ENCODE peak calls at places on chromosomes 2 and 18, in four cellular contexts. U is MM.1S, J is astrocyte, I is H9. B is an unnamed sample. For H4K20me1, the result is how much of the 10 kb centered on the place peaks cover.

GRCh38 chr2:240436626-240437180 is 1.2 kb downstream of the GPC1 start:
- DNase-seq in U (no peak), I (no peak), J (peak), B (peak)

GRCh38 chr2:188978291-188979081 is 4.3 kb downstream of the COL3A1 start:
- DNase-seq in U (peak), I (peak), J (peak), B (peak)

GRCh38 chr2:101119431-101119830 is 31.8 kb downstream of the TBC1D8 start:
- DNase-seq in U (no peak), I (no peak), J (no peak), B (peak)

GRCh38 chr18:7133181-7133580 is 15.6 kb upstream of the LAMA1 start:
- DNase-seq in U (no peak), J (peak), I (no peak), B (peak)

GRCh38 chr18:12029786-12030571 is 48.7 kb downstream of the IMPA2 start:
- DNase-seq in J (no peak), U (no peak), I (no peak), B (no peak)

GRCh38 chr2:198135481-198135934 is 331.1 kb downstream of the PLCL1 start:
- DNase-seq in J (no peak), U (no peak), I (no peak), B (peak)

GRCh38 chr2:16675781-16676180 is 10.1 kb upstream of the CYRIA start:
- DNase-seq in U (no peak), J (no peak), I (no peak), B (no peak)

GRCh38 chr2:134683561-134684112 is 35.2 kb downstream of the TMEM163 start:
- DNase-seq in U (no peak), J (peak), I (no peak), B (peak)

GRCh38 chr18:59861963-59862819 is 37.6 kb upstream of the PMAIP1 start:
- DNase-seq in U (no peak), I (no peak), J (no peak), B (no peak)

GRCh38 chr18:3051718-3052410 is 38.9 kb upstream of the LPIN2 start:
- DNase-seq in I (no peak), J (no peak), U (no peak), B (no peak)

GRCh38 chr2:95056461-95057459 is 31.3 kb downstream of the MAL start:
- DNase-seq in J (no peak), I (no peak), U (no peak), B (no peak)

GRCh38 chr2:15833731-15834130 is 106.6 kb upstream of the MYCN start:
- DNase-seq in I (no peak), J (no peak), U (no peak), B (no peak)

GRCh38 chr18:24227976-24228660 is 89.3 kb downstream of the CABYR start:
- DNase-seq in U (no peak), I (no peak), J (peak), B (peak)

GRCh38 chr2:218370410-218371063 is 11.5 kb upstream of the SLC11A1 start:
- DNase-seq in I (no peak), J (no peak), U (no peak), B (peak)

GRCh38 chr2:79982445-79982844 is 322.1 kb downstream of the LRRTM1 start:
- DNase-seq in I (peak), J (no peak), U (peak), B (no peak)

GRCh38 chr2:175854149-175854548 is 147.9 kb downstream of the LNPK start:
- DNase-seq in U (no peak), J (no peak), I (no peak), B (no peak)

GRCh38 chr2:26009567-26009963 is 24.3 kb upstream of the RAB10 start:
- DNase-seq in J (no peak), U (no peak), I (no peak), B (no peak)

GRCh38 chr18:189254-189653 is 30.9 kb downstream of the USP14 start:
- DNase-seq in J (no peak), U (no peak), I (no peak), B (no peak)

GRCh38 chr2:7154666-7155065 is 237.5 kb downstream of the RNF144A start:
- DNase-seq in U (no peak), J (no peak), I (no peak), B (no peak)

GRCh38 chr2:69572640-69573039 is 70.9 kb downstream of the AAK1 start:
- DNase-seq in J (no peak), I (no peak), U (no peak), B (peak)

GRCh38 chr18:39845673-39846072 is 2109.4 kb upstream of the PIK3C3 start:
- DNase-seq in U (no peak), I (no peak), J (no peak), B (peak)

GRCh38 chr2:108583903-108584520 is 49.7 kb downstream of the LIMS1 start:
- DNase-seq in U (peak), I (peak), J (peak), B (peak)

GRCh38 chr18:44922968-44923367 is 242.3 kb downstream of the SETBP1 start:
- DNase-seq in I (no peak), U (no peak), J (peak), B (peak)

GRCh38 chr2:69652206-69652605 is 8.7 kb upstream of the AAK1 start:
- DNase-seq in I (no peak), J (peak), U (no peak), B (peak)

GRCh38 chr2:1750935-1751767 is 6.8 kb upstream of the PXDN start:
- DNase-seq in U (peak), J (peak), I (peak), B (peak)

GRCh38 chr18:79845164-79845563 is 47.4 kb downstream of the KCNG2 start:
- DNase-seq in U (no peak), J (no peak), I (no peak), B (no peak)

GRCh38 chr2:112584891-112585250 is 462 bp downstream of the CHCHD5 start:
- DNase-seq in U (no peak), I (no peak), J (no peak), B (no peak)
- H4K20me1 ChIP-seq in U (under half), I (under half), J (under half), B (under half)

DNA sequence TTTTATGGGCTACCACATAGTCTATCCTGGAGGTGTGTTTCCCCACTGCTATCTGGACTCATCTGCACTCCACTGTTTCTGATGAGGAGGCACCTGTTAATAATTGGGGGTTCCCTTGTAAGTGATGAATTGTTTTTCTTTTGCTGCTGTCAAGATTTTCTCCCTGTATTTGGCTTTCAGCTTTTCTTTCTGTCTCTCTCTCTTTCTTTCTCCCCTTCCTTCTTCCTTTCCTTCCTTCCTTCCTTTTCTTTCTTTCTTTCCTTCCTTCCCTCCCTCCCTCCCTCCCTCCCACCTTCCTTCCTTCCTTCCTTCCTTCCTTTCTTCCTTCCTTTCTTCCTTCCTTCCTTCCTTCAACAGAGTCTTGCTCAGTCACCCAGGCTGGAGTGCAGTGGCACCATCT is 9.2 kb downstream of the GNLY start:
- DNase-seq in U (no peak), I (no peak), J (no peak), B (no peak)
- H3K9ac ChIP-seq in U (no peak), I (no peak), J (no peak), B (no peak)

GRCh38 chr2:71347517-71347916 is 15.9 kb downstream of the ZNF638 start:
- DNase-seq in U (peak), I (no peak), J (peak), B (peak)
- H4K20me1 ChIP-seq in U (under half), I (under half), J (half or more), B (under half)

DNA sequence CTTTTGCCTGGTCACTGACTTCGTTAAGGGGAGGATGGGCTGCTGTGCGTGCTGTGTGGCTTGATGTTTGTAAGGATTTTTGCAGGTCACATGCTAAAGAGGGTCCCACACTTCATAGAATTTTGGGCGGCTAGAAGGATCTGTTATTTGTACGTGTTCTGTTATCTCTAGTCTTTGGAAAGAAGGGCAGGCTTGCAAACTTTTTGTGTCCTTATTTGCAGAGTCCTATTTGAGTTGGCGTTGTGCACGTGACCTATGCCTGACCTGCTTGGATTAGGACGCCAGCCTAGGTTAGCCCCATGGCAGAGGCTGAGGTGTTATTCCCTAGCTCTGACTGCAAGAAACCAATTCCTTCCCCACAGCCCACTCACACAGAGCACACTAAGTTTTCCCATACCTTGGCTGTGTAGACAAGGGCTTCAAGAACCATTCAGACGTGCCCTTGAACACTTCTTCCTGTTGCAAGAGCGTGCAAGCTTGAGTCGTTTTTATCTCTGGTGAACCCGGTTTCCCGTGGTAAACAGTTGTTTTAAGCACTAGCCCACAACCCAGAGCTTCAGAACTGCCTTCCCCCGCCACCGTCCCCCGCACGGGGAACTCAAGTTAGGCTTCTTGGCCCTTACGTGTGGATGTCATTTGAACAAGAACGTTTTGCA is 94.6 kb downstream of the LDLRAD4 start:
- DNase-seq in J (no peak), U (no peak), I (no peak), B (no peak)
- H3K9ac ChIP-seq in J (no peak), U (no peak), I (no peak), B (no peak)

GRCh38 chr2:85323351-85323987 is 4.3 kb downstream of the TGOLN2 start:
- DNase-seq in I (no peak), U (no peak), J (no peak), B (no peak)
- H4K20me1 ChIP-seq in I (under half), U (under half), J (half or more), B (under half)